ENCODE peak calls at places on chromosomes 7 and 10, in four cellular contexts. A is endothelial cell; W is stimulated activated CD4-positive, alpha-beta T cell treated with anti-CD3 and anti-CD28 coated beads, Interleukin-2, amount 100 ng/mL, for 48 hours; G is NCI-H2029. C is an unnamed sample.

GRCh38 chr7:93884541-93884940 is 6.0 kb downstream of the TFPI2 start:
- DNase-seq in A (no peak), G (no peak), W (no peak), C (no peak)

GRCh38 chr7:92517626-92518025 is 10.7 kb downstream of the PEX1 start:
- DNase-seq in A (no peak), G (no peak), W (no peak), C (no peak)

GRCh38 chr7:47581442-47581820 is 480 bp downstream of the TNS3 start:
- DNase-seq in A (peak; percentile 23), G (no peak), W (no peak), C (no peak)

GRCh38 chr7:156223935-156224334 is 411.7 kb upstream of the SHH start:
- DNase-seq in G (no peak), W (no peak), A (no peak), C (no peak)

GRCh38 chr7:99078416-99078815 is 65.5 kb downstream of the SMURF1 start:
- DNase-seq in G (no peak), A (no peak), W (no peak), C (no peak)

GRCh38 chr7:19110778-19111175 is 6.7 kb downstream of the TWIST1 start:
- DNase-seq in W (no peak), A (peak; percentile 8), G (no peak), C (no peak)

GRCh38 chr7:108367314-108367713 is 88.9 kb downstream of the NRCAM start:
- DNase-seq in W (no peak), G (no peak), A (no peak), C (no peak)

GRCh38 chr7:2037301-2037804 is 195.4 kb downstream of the MAD1L1 start:
- DNase-seq in A (no peak), W (no peak), G (no peak), C (peak; percentile 36)

GRCh38 chr7:130352335-130353074 is 7.9 kb downstream of the CPA5 start:
- DNase-seq in A (no peak), G (no peak), W (no peak), C (no peak)

GRCh38 chr10:108424656-108425055 is 1260.2 kb upstream of the SORCS1 start:
- DNase-seq in G (no peak), A (no peak), W (no peak), C (no peak)

GRCh38 chr10:61663466-61663865 is 737 bp downstream of the CABCOCO1 start:
- DNase-seq in W (no peak), A (no peak), G (no peak), C (no peak)

GRCh38 chr10:131569851-131570715 is 258.6 kb upstream of the TCERG1L start:
- DNase-seq in A (no peak), G (no peak), W (no peak), C (no peak)